ENCODE peak calls at places on chromosomes 12 and 14, in ten cellular contexts. U is neuronal stem cell, B is Caco-2, Z is IMR-90, W is fibroblast of lung, R is left lung, Q is A549, N is transverse colon, F is SJSA1, O is cardiac muscle cell. D is an unnamed sample. For H3K4me1, the result is how much of the 10 kb centered on the place peaks cover.

GRCh38 chr14:68441532-68441931 is 351.3 kb downstream of the ZFP36L1 start:
- DNase-seq in U (no peak), B (no peak), Z (no peak), W (no peak), R (no peak), Q (no peak), N (no peak), F (no peak), O (no peak), D (no peak)

GRCh38 chr14:90726656-90727055 is 89.6 kb downstream of the TTC7B start:
- DNase-seq in U (no peak), B (peak), Z (peak), W (peak), R (peak), Q (peak), N (peak), F (no peak), O (peak), D (peak)

GRCh38 chr12:46964496-46965098 is 114.8 kb upstream of the PCED1B start:
- DNase-seq in U (peak), B (peak), Z (peak), W (peak), R (no peak), Q (peak), N (no peak), F (peak), O (peak), D (peak)

GRCh38 chr12:7929069-7929792 is 6.8 kb downstream of the SLC2A3 start:
- DNase-seq in U (no peak), B (no peak), Z (no peak), W (no peak), R (no peak), Q (no peak), N (no peak), F (no peak), O (peak), D (no peak)

GRCh38 chr14:32706672-32707071 is 232.0 kb upstream of the NPAS3 start:
- DNase-seq in U (no peak), B (no peak), Z (no peak), W (no peak), R (no peak), Q (no peak), N (no peak), F (no peak), O (no peak), D (no peak)

GRCh38 chr12:14774074-14774943 is 29.0 kb downstream of the WBP11 start:
- DNase-seq in U (peak), B (peak), Z (peak), W (peak), R (peak), Q (peak), N (peak), F (peak), O (peak), D (peak)

GRCh38 chr14:50856660-50857059 is 15.2 kb upstream of the ABHD12B start:
- DNase-seq in U (no peak), B (no peak), Z (no peak), W (no peak), R (no peak), Q (no peak), N (no peak), F (no peak), O (no peak), D (no peak)

GRCh38 chr12:79451988-79452387 is 238.8 kb downstream of the PAWR start:
- DNase-seq in U (no peak), B (no peak), Z (peak), W (peak), R (peak), Q (peak), N (peak), F (peak), O (no peak), D (peak)

GRCh38 chr14:100333867-100334266 is 10.7 kb downstream of the SLC25A47 start:
- DNase-seq in U (no peak), B (no peak), Z (no peak), W (no peak), R (peak), Q (no peak), N (no peak), F (no peak), O (no peak), D (no peak)

GRCh38 chr12:117646595-117646994 is 285.2 kb upstream of the NOS1 start:
- DNase-seq in U (no peak), B (no peak), Z (no peak), W (no peak), R (no peak), Q (no peak), N (no peak), F (no peak), O (no peak), D (no peak)

GRCh38 chr12:75666980-75667359 is 155.6 kb upstream of the KRR1 start:
- DNase-seq in U (no peak), B (peak), Z (peak), W (peak), R (no peak), Q (no peak), N (no peak), F (peak), O (no peak), D (no peak)

GRCh38 chr12:32444895-32445294 is 45.5 kb downstream of the FGD4 start:
- DNase-seq in U (no peak), B (peak), Z (peak), W (peak), R (no peak), Q (peak), N (no peak), F (peak), O (peak), D (peak)

GRCh38 chr12:32446306-32447119 is 47.2 kb downstream of the FGD4 start:
- DNase-seq in U (no peak), B (peak), Z (no peak), W (no peak), R (no peak), Q (no peak), N (no peak), F (no peak), O (peak), D (no peak)

GRCh38 chr12:32440120-32440865 is 40.9 kb downstream of the FGD4 start:
- DNase-seq in U (no peak), B (no peak), Z (no peak), W (no peak), R (no peak), Q (no peak), N (no peak), F (no peak), O (no peak), D (peak)

GRCh38 chr12:32445356-32445755 is 46.0 kb downstream of the FGD4 start:
- DNase-seq in U (no peak), B (no peak), Z (no peak), W (no peak), R (no peak), Q (no peak), N (no peak), F (no peak), O (no peak), D (no peak)

DNA sequence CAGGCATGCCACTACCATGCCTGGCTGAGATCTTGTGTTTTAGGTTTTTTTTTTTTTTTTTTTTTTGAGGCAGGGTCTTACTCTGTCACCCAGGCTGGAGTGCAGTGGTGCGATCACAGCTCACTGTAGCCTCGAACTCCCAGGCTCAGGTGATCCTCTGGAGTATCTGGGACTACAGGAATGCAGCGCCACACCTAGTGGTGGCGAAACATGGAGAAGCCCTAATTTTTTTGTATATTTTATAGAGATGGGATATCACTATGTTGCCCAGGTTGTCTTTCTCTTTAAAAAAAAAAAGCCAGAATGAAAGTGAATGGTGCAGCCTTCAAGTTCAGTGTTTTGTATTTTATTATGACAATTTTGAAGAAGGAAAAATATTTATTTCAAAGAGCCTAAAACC is 44.1 kb downstream of the FGD4 start:
- DNase-seq in U (no peak), B (no peak), Z (no peak), W (no peak), R (no peak), Q (no peak), N (no peak), F (no peak), O (no peak), D (no peak)
- H3K4me1 ChIP-seq in U (under half), B (half or more), Z (under half), W (under half), R (under half), Q (under half), N (under half), F (under half), O (under half), D (under half)

GRCh38 chr14:75279739-75280447 is 1.3 kb downstream of the FOS start:
- DNase-seq in U (no peak), B (peak), Z (peak), W (peak), R (peak), Q (no peak), N (peak), F (no peak), O (no peak), D (no peak)
- H3K4me1 ChIP-seq in U (under half), B (under half), Z (under half), W (under half), R (half or more), Q (under half), N (under half), F (under half), O (under half), D (under half)

GRCh38 chr12:116026346-116026745 is 251.1 kb downstream of the MED13L start:
- DNase-seq in U (no peak), B (no peak), Z (no peak), W (no peak), R (no peak), Q (no peak), N (no peak), F (no peak), O (no peak), D (no peak)

GRCh38 chr12:116026768-116027550 is 250.5 kb downstream of the MED13L start:
- DNase-seq in U (no peak), B (no peak), Z (no peak), W (no peak), R (no peak), Q (no peak), N (no peak), F (no peak), O (no peak), D (peak)

GRCh38 chr12:116028619-116029018 is 248.9 kb downstream of the MED13L start:
- DNase-seq in U (no peak), B (no peak), Z (no peak), W (no peak), R (no peak), Q (no peak), N (no peak), F (no peak), O (no peak), D (no peak)

GRCh38 chr12:116024769-116025168 is 252.7 kb downstream of the MED13L start:
- DNase-seq in U (no peak), B (no peak), Z (no peak), W (no peak), R (no peak), Q (no peak), N (no peak), F (no peak), O (no peak), D (no peak)

DNA sequence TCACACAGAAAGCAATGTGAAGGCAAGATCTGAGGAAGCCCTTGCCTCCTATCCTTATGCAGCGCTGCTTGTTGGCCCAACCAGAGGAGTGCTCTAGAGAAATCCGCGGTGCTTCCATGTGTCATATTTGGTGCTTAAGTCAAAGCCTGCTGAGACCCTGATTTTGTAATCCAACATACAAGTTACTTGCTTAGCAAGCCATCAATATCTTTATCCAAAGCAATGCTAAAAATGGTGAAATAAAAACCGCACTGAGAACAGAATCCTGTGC is 250.0 kb downstream of the MED13L start:
- DNase-seq in U (no peak), B (no peak), Z (no peak), W (peak), R (no peak), Q (no peak), N (no peak), F (no peak), O (no peak), D (no peak)
- H3K4me1 ChIP-seq in U (under half), B (under half), Z (under half), W (under half), R (under half), Q (under half), N (under half), F (under half), O (under half), D (under half)

GRCh38 chr14:53621986-53622385 is 334.6 kb downstream of the BMP4 start:
- DNase-seq in U (no peak), B (no peak), Z (peak), W (no peak), R (no peak), Q (no peak), N (no peak), F (no peak), O (no peak), D (no peak)

GRCh38 chr14:53619625-53620324 is 336.9 kb downstream of the BMP4 start:
- DNase-seq in U (no peak), B (no peak), Z (peak), W (peak), R (no peak), Q (no peak), N (no peak), F (no peak), O (no peak), D (no peak)

GRCh38 chr14:53620325-53620716 is 336.3 kb downstream of the BMP4 start:
- DNase-seq in U (no peak), B (no peak), Z (peak), W (peak), R (no peak), Q (no peak), N (no peak), F (no peak), O (no peak), D (no peak)

GRCh38 chr14:53620890-53621289 is 335.7 kb downstream of the BMP4 start:
- DNase-seq in U (no peak), B (no peak), Z (no peak), W (no peak), R (no peak), Q (no peak), N (no peak), F (no peak), O (no peak), D (no peak)

DNA sequence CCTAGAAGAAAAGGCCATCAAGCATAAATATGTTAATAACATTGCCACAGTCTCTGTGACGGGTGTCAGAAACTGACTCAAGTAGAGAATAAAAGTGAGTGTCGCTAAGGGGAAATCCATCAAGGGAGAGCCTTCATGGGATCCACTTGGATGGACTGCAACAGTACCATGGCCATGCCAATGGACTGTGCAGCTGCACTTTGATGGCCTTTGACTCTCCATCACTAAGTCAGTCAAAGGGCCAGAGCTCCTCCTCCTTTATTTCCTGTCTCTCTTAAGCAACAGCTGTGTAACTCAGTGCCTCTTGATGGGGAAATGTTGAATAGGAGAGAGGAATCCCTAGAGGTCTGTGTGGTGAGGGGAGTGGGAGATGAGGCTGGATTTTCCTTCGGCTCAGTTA is 335.2 kb downstream of the BMP4 start:
- DNase-seq in U (no peak), B (no peak), Z (no peak), W (no peak), R (no peak), Q (no peak), N (no peak), F (no peak), O (no peak), D (no peak)
- H3K4me1 ChIP-seq in U (under half), B (under half), Z (under half), W (under half), R (under half), Q (under half), N (under half), F (under half), O (under half), D (under half)

DNA sequence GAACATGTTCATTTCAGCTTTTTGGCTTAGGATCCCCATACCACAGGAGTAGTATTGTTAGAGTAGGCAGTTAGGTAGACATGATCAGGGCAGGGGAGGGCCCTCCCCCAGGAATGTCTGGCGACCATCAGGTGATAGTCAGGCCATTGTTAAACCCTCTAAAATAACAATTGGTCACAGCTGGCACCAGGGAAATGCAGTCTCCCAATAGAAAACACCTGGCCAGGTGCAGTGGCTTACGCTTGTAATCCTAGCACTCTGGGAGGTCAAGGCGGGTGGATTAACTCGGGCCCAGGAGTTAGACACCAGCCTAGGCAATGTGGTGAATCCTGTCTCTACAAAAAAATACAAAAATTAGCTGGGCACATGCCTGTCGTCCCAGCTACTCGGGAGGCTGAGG is 187.1 kb downstream of the MON2 start:
- DNase-seq in U (no peak), B (no peak), Z (no peak), W (no peak), R (no peak), Q (no peak), N (no peak), F (no peak), O (no peak), D (no peak)
- H3K4me1 ChIP-seq in U (under half), B (under half), Z (under half), W (under half), R (under half), Q (under half), N (under half), F (under half), O (under half), D (under half)

DNA sequence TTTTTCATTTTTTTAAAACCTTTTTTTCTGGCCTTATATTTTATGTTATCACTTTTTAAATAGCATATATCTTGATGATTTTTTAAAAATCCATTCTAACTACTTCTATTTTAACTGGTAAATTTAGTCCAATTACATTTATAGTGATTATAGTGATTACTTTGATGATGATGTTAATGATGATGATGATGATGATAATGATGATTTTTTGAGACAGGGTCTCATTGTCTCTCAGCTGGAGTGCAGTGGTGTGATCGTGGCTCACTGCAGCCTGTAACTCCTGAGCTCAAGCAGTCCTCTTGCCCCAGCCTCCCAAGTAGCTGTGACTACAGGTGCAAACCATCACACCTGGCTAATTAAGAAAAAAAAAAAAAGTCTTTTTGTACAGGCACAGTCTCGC is 27.1 kb downstream of the BRMS1L start:
- DNase-seq in U (no peak), B (no peak), Z (no peak), W (no peak), R (no peak), Q (no peak), N (no peak), F (no peak), O (no peak), D (no peak)
- H3K4me1 ChIP-seq in U (under half), B (under half), Z (under half), W (under half), R (under half), Q (under half), N (under half), F (under half), O (under half), D (under half)

GRCh38 chr14:76919431-76919810 is 93.2 kb downstream of the LRRC74A start:
- DNase-seq in U (no peak), B (no peak), Z (no peak), W (peak), R (no peak), Q (no peak), N (no peak), F (no peak), O (no peak), D (no peak)
- H3K4me1 ChIP-seq in U (half or more), B (under half), Z (under half), W (under half), R (half or more), Q (half or more), N (under half), F (half or more), O (half or more), D (under half)